ENCODE peak calls at places on chromosomes 6 and 20, in ten cellular contexts. G, O, X, Q, D, N, H, W, J and E are unnamed samples.
A peak's percentile ranks its signal among the peaks of the same experiment; 100 is the strongest.

GRCh38 chr6:110635096-110635495 is 158.7 kb upstream of the SLC22A16 start:
- DNase-seq in G (no peak), O (no peak), X (no peak), Q (no peak), D (no peak), N (no peak), H (no peak), W (no peak), J (no peak), E (no peak)

GRCh38 chr6:41894366-41895299 is 542 bp downstream of the USP49 start:
- DNase-seq in G (no peak), O (peak; percentile 37), X (no peak), Q (no peak), D (peak; percentile 81), N (no peak), H (no peak), W (peak; percentile 13), J (no peak), E (peak; percentile 76)

GRCh38 chr6:142537612-142538478 is 236.0 kb downstream of the ADGRG6 start:
- DNase-seq in G (no peak), O (peak; percentile 48), X (no peak), Q (peak; percentile 35), D (no peak), N (no peak), H (no peak), W (peak; percentile 59), J (no peak), E (no peak)

GRCh38 chr6:11585426-11586016 is 48.0 kb downstream of the TMEM170B start:
- DNase-seq in G (peak; percentile 51), O (peak; percentile 67), X (peak; percentile 76), Q (peak; percentile 62), D (no peak), N (no peak), H (peak; percentile 28), W (no peak), J (no peak), E (no peak)

GRCh38 chr6:15504040-15504491 is 158.8 kb downstream of the DTNBP1 start:
- DNase-seq in G (peak; percentile 46), O (no peak), X (peak; percentile 55), Q (no peak), D (no peak), N (peak; percentile 78), H (no peak), W (no peak), J (no peak), E (peak; percentile 76)

GRCh38 chr6:101851911-101852310 is 458.4 kb downstream of the GRIK2 start:
- DNase-seq in G (no peak), O (peak; percentile 46), X (no peak), Q (no peak), D (no peak), N (no peak), H (no peak), W (no peak), J (no peak), E (no peak)

GRCh38 chr6:37830225-37830624 is 10.7 kb downstream of the ZFAND3 start:
- DNase-seq in G (no peak), O (no peak), X (no peak), Q (peak; percentile 58), D (no peak), N (no peak), H (no peak), W (no peak), J (no peak), E (no peak)

GRCh38 chr6:125910518-125910917 is 46.1 kb upstream of the HINT3 start:
- DNase-seq in G (no peak), O (peak; percentile 79), X (peak; percentile 46), Q (peak; percentile 83), D (no peak), N (no peak), H (no peak), W (no peak), J (no peak), E (no peak)

GRCh38 chr6:116531675-116532570 is 13.6 kb downstream of the TRAPPC3L start:
- DNase-seq in G (peak; percentile 56), O (peak; percentile 69), X (peak; percentile 81), Q (peak; percentile 78), D (no peak), N (peak; percentile 26), H (peak; percentile 28), W (peak; percentile 79), J (peak; percentile 53), E (no peak)

GRCh38 chr6:136613477-136613876 is 63.3 kb upstream of the MAP7 start:
- DNase-seq in G (no peak), O (no peak), X (peak; percentile 42), Q (no peak), D (no peak), N (no peak), H (no peak), W (no peak), J (no peak), E (no peak)

GRCh38 chr6:44829811-44830210 is 442.3 kb downstream of the CDC5L start:
- DNase-seq in G (no peak), O (no peak), X (no peak), Q (peak; percentile 41), D (no peak), N (no peak), H (no peak), W (no peak), J (no peak), E (no peak)

GRCh38 chr20:50027611-50028105 is 44.9 kb downstream of the SNAI1 start:
- DNase-seq in G (peak; percentile 92), O (peak; percentile 64), X (peak; percentile 92), Q (no peak), D (no peak), N (peak; percentile 71), H (peak; percentile 87), W (no peak), J (no peak), E (peak; percentile 95)

GRCh38 chr6:31907158-31907813 is 5.4 kb upstream of the ZBTB12 start:
- DNase-seq in G (no peak), O (no peak), X (peak; percentile 45), Q (peak; percentile 40), D (no peak), N (no peak), H (no peak), W (no peak), J (no peak), E (no peak)

GRCh38 chr6:109687271-109687721 is 3.7 kb downstream of the AK9 start:
- DNase-seq in G (no peak), O (peak; percentile 93), X (peak; percentile 88), Q (no peak), D (no peak), N (no peak), H (no peak), W (no peak), J (no peak), E (no peak)

GRCh38 chr6:152846825-152847224 is 96.2 kb downstream of the VIP start:
- DNase-seq in G (no peak), O (peak; percentile 54), X (no peak), Q (no peak), D (no peak), N (no peak), H (no peak), W (no peak), J (no peak), E (no peak)

GRCh38 chr6:107871981-107872380 is 47.9 kb upstream of the SCML4 start:
- DNase-seq in G (no peak), O (no peak), X (no peak), Q (no peak), D (no peak), N (no peak), H (no peak), W (no peak), J (no peak), E (no peak)

GRCh38 chr6:107868867-107869611 is 44.9 kb upstream of the SCML4 start:
- DNase-seq in G (no peak), O (no peak), X (no peak), Q (no peak), D (no peak), N (no peak), H (no peak), W (no peak), J (no peak), E (no peak)

GRCh38 chr6:107870379-107870778 is 46.3 kb upstream of the SCML4 start:
- DNase-seq in G (no peak), O (peak; percentile 49), X (peak; percentile 29), Q (no peak), D (no peak), N (no peak), H (no peak), W (no peak), J (no peak), E (no peak)

GRCh38 chr6:107867302-107867615 is 43.1 kb upstream of the SCML4 start:
- DNase-seq in G (no peak), O (no peak), X (no peak), Q (no peak), D (no peak), N (no peak), H (no peak), W (no peak), J (no peak), E (no peak)

DNA sequence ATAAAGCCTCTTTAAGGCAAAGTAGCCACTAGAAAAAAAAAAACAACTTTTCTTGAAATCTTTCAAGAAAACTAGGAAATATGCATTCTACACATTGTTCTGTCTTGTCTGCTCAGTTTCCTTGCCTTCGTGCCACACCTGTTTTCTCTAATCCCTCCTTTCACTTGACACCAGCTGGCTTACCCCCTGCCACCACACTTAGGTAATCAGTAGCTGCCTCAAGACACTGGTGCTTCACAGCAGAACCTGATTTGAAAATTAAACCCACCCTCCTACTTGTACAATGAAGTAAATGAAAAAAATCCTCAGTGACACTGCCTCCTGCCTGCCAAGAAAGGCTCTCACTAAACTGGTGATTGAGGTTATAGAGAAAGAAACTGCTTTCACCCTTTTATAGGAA is 45.8 kb upstream of the SCML4 start:
- DNase-seq in G (no peak), O (no peak), X (no peak), Q (no peak), D (no peak), N (no peak), H (no peak), W (no peak), J (no peak), E (no peak)
- TF ChIP-seq CTCF in G (peak; percentile 13), O (peak; percentile 8), X (no peak), Q (no peak), D (peak; percentile 15), N (no peak), H (no peak), W (no peak), J (no peak), E (no peak)

GRCh38 chr20:60453847-60454246 is 495.6 kb downstream of the CDH26 start:
- DNase-seq in G (peak; percentile 52), O (no peak), X (no peak), Q (no peak), D (no peak), N (no peak), H (no peak), W (peak; percentile 65), J (no peak), E (no peak)
- TF ChIP-seq CTCF in G (no peak), O (no peak), X (peak; percentile 5), Q (no peak), D (peak; percentile 55), N (no peak), H (no peak), W (no peak), J (no peak), E (no peak)

GRCh38 chr20:43514062-43514971 is 6.8 kb downstream of the L3MBTL1 start:
- DNase-seq in G (peak; percentile 96), O (peak; percentile 97), X (peak; percentile 99), Q (peak; percentile 99), D (peak; percentile 92), N (peak; percentile 95), H (no peak), W (peak; percentile 97), J (peak; percentile 92), E (peak; percentile 99)
- TF ChIP-seq CTCF in G (peak; percentile 39), O (peak; percentile 41), X (no peak), Q (peak; percentile 41), D (peak; percentile 44), N (peak; percentile 43), H (no peak), W (no peak), J (no peak), E (peak; percentile 37)

GRCh38 chr6:67634199-67634598 is 1000.9 kb upstream of the ADGRB3 start:
- DNase-seq in G (no peak), O (no peak), X (no peak), Q (no peak), D (no peak), N (no peak), H (no peak), W (no peak), J (no peak), E (no peak)
- TF ChIP-seq CTCF in G (no peak), O (no peak), X (no peak), Q (no peak), D (no peak), N (no peak), H (no peak), W (no peak), J (no peak), E (no peak)